ENCODE peak calls at places on chromosomes 4 and X, in nine cellular contexts. D, P, W, M, N, Y, L, G and T are unnamed samples.

GRCh38 chrX:19886375-19886774 is 1.0 kb downstream of the SH3KBP1 start:
- DNase-seq in D (no peak), P (no peak), W (no peak), M (no peak), N (peak), Y (no peak), L (no peak), G (peak), T (no peak)

GRCh38 chr4:149371021-149371420 is 444.6 kb downstream of the IQCM start:
- DNase-seq in D (peak), P (no peak), W (no peak), M (no peak), N (peak), Y (peak), L (peak), G (no peak), T (no peak)

GRCh38 chr4:86894465-86894864 is 2.2 kb upstream of the C4orf36 start:
- DNase-seq in D (peak), P (no peak), W (no peak), M (no peak), N (peak), Y (peak), L (no peak), G (no peak), T (no peak)

GRCh38 chr4:145920205-145920604 is 18.4 kb downstream of the ZNF827 start:
- DNase-seq in D (peak), P (no peak), W (no peak), M (no peak), N (no peak), Y (peak), L (no peak), G (no peak), T (no peak)

GRCh38 chr4:124641715-124642380 is 70.7 kb downstream of the ANKRD50 start:
- DNase-seq in D (peak), P (no peak), W (no peak), M (no peak), N (peak), Y (peak), L (peak), G (no peak), T (no peak)

GRCh38 chr4:152780267-152780811 is 585 bp downstream of the ARFIP1 start:
- DNase-seq in D (peak), P (no peak), W (no peak), M (no peak), N (peak), Y (peak), L (no peak), G (peak), T (no peak)

GRCh38 chr4:15339732-15340131 is 88.1 kb upstream of the C1QTNF7 start:
- DNase-seq in D (no peak), P (no peak), W (no peak), M (no peak), N (no peak), Y (no peak), L (no peak), G (no peak), T (no peak)

GRCh38 chr4:16264798-16265197 is 38.5 kb upstream of the TAPT1 start:
- DNase-seq in D (peak), P (peak), W (no peak), M (no peak), N (peak), Y (peak), L (no peak), G (no peak), T (no peak)

GRCh38 chr4:7854697-7855370 is 84.8 kb downstream of the AFAP1 start:
- DNase-seq in D (no peak), P (peak), W (no peak), M (no peak), N (no peak), Y (no peak), L (no peak), G (no peak), T (no peak)

GRCh38 chr4:40152642-40153041 is 44.2 kb upstream of the RHOH start:
- DNase-seq in D (no peak), P (no peak), W (no peak), M (no peak), N (no peak), Y (no peak), L (no peak), G (no peak), T (no peak)

GRCh38 chrX:15319075-15319474 is 3.6 kb upstream of the ASB11 start:
- DNase-seq in D (no peak), P (no peak), W (no peak), M (no peak), N (no peak), Y (no peak), L (no peak), G (no peak), T (no peak)

GRCh38 chrX:102808336-102808735 is 87.8 kb downstream of the GPRASP3 start:
- DNase-seq in D (no peak), P (no peak), W (no peak), M (no peak), N (peak), Y (no peak), L (no peak), G (no peak), T (no peak)

GRCh38 chr4:169611157-169611556 is 1.2 kb downstream of the NEK1 start:
- DNase-seq in D (no peak), P (no peak), W (no peak), M (no peak), N (no peak), Y (no peak), L (no peak), G (no peak), T (no peak)

GRCh38 chr4:169612869-169613859 is 781 bp upstream of the NEK1 start:
- DNase-seq in D (peak), P (no peak), W (peak), M (peak), N (peak), Y (peak), L (peak), G (peak), T (peak)

GRCh38 chr4:169617306-169617705 is 3.1 kb upstream of the CLCN3 start:
- DNase-seq in D (no peak), P (no peak), W (no peak), M (no peak), N (no peak), Y (no peak), L (no peak), G (no peak), T (no peak)

GRCh38 chr4:169615467-169616106 is 3.2 kb upstream of the NEK1 start:
- DNase-seq in D (peak), P (no peak), W (no peak), M (no peak), N (peak), Y (no peak), L (no peak), G (no peak), T (no peak)

DNA sequence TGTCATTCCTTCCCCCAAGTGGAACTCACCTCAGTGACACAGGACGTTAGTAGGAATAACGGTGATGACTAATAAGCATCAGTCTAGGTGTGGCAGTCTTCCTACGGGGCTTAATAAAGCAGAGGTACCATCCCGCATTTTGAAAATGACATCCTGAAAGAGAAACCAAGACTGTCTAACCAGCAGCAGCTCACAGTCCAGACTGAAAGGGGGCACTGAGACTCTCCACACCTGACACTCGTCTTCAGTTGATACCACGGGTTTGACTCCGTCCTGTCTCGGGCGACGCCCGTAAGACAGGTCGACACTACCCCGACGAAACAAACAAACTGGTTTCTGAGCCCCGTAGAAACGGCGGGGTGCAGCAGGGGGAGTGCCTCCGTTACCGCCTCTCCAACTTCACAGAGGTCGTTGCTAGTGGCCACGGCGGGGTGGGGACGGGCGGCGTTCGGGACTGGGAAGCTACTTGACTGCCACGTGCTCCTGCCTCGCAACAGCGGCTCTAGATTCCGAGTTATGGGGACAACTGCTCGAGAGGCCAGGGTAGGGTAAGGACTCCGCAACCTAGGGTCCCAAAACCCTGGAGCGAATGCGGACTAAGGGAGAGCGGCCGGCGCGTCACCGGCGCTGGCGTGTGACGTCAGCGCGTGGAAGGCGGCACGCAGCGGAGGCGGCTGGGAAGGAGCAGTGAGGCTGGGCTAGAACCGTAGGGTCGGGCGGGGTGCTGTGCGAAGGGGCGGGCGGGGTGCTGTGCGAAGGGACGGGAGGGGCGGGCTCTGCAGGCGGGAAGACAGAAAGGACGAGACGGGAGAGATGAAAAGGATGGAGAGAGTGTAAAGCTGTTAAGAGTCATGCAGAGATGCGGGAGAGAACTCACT is at the start of gene NEK1:
- DNase-seq in D (peak), P (peak), W (peak), M (peak), N (peak), Y (peak), L (peak), G (peak), T (peak)
- TF ChIP-seq CTCF in D (no peak), P (no peak), W (no peak), M (no peak), N (no peak), Y (no peak), L (no peak), G (no peak), T (no peak)

GRCh38 chrX:135015526-135016245 is 6.7 kb downstream of the RTL8B start:
- DNase-seq in D (no peak), P (no peak), W (no peak), M (no peak), N (no peak), Y (no peak), L (no peak), G (no peak), T (no peak)

GRCh38 chrX:135010921-135011320 is 11.4 kb downstream of the RTL8B start:
- DNase-seq in D (no peak), P (no peak), W (no peak), M (no peak), N (no peak), Y (no peak), L (no peak), G (no peak), T (no peak)

GRCh38 chrX:135003876-135004623 is 13.3 kb downstream of the SMIM10 start:
- DNase-seq in D (peak), P (peak), W (peak), M (peak), N (peak), Y (peak), L (peak), G (peak), T (peak)

GRCh38 chrX:135009057-135009605 is 13.2 kb downstream of the RTL8B start:
- DNase-seq in D (no peak), P (no peak), W (no peak), M (no peak), N (no peak), Y (no peak), L (no peak), G (no peak), T (no peak)

DNA sequence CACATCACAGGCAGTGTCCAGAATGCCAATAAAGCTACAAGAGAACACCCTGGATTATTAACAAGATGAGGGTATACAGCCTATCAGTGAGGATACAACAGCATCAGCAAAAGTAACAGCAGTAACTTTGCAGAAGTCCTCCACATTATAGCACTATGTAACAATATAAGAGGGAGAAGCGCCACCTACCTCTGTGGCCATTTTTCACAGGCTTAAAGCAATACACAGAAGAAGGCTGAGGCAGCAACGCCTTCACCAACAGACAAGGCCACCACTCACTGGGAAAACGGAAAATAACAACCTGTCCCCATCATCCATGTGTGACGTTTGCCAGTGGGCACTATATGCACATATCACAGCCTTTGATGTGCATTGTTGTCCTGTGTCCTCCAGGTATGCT is 12.5 kb downstream of the RTL8B start:
- DNase-seq in D (no peak), P (no peak), W (no peak), M (no peak), N (no peak), Y (no peak), L (no peak), G (no peak), T (no peak)
- TF ChIP-seq CTCF in D (no peak), P (no peak), W (no peak), M (no peak), N (no peak), Y (no peak), L (no peak), G (no peak), T (no peak)

GRCh38 chrX:56564921-56565861 is 1.8 kb downstream of the UBQLN2 start:
- DNase-seq in D (no peak), P (no peak), W (peak), M (no peak), N (no peak), Y (no peak), L (no peak), G (no peak), T (no peak)

GRCh38 chrX:56564182-56564885 is 907 bp downstream of the UBQLN2 start:
- DNase-seq in D (peak), P (no peak), W (peak), M (no peak), N (peak), Y (peak), L (peak), G (no peak), T (peak)

GRCh38 chrX:56563231-56564116 is at the start of gene UBQLN2:
- DNase-seq in D (peak), P (no peak), W (peak), M (peak), N (peak), Y (peak), L (peak), G (peak), T (peak)
- TF ChIP-seq CTCF in D (peak), P (no peak), W (peak), M (peak), N (peak), Y (no peak), L (no peak), G (no peak), T (peak)

GRCh38 chrX:141468940-141469339 is 115.6 kb downstream of the SPANXA1 start:
- DNase-seq in D (no peak), P (no peak), W (no peak), M (no peak), N (peak), Y (peak), L (no peak), G (no peak), T (no peak)

GRCh38 chrX:141469469-141469868 is 115.1 kb downstream of the SPANXA1 start:
- DNase-seq in D (no peak), P (no peak), W (no peak), M (no peak), N (peak), Y (no peak), L (no peak), G (no peak), T (no peak)

DNA sequence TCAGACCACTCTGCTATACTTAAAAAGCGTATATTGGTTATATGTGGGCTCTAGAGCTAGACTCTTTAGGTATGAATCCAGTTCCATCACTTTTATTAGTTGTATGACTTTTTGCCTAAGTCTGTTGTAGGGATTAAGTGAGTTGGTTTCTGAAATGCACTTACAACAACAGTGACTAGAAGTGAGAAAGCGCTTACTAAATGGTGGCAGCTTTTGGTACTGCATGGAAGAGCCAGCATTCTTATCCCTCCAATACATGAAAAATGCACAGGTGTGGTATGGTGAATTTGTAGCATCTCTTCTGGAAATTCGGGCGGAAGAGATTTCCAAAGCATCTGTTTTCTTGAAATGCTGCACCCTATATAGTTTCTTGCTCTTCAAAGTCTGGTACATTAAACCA is 117.1 kb downstream of the SPANXA1 start:
- DNase-seq in D (no peak), P (no peak), W (no peak), M (no peak), N (peak), Y (peak), L (no peak), G (no peak), T (no peak)
- TF ChIP-seq CTCF in D (peak), P (peak), W (no peak), M (peak), N (peak), Y (no peak), L (no peak), G (peak), T (no peak)

DNA sequence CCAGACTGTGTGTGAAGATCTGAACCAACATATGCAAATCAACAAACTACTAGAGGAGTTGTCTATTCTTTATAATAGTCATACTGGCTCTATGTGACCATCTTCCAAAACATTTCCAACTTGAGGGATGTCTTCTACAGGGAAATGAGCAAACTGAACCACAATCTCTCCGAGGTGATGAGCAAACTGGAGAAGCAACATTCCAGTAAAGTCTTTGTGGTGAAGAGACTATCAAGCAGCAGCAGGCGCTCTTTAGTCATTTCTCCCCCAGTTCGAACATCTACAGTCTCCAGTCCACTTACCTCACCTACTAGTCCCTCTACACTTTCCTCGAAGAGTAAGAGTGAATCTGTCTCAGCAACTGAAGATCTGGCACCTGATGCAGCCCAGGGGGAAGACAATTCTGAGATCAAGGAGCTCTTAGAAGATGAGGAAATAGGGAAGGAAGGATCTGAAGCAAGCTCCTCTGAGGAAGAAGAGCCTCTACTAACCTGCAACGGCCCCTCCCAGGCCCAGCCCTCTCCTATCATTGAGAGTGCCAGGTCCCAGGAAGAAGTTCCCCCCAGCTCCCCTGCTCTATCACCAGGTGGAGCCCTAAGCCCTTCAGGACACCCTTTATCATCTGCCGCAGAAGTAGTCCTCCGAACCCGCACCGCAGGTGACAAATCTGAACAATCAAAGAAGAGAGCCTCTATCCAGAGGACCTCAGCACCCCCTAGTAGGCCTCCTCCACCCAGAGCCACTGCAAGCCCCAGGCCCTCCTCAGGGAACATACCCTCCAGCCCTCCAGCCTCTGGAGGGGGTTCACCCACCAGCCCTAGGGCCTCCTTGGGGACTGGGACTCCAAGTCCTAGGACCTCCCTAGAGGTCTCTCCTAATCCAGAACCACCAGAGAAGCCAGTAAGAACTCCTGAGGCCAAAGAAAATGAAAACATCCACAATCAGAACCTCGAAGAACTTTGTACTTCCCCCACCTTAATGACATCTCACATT is 98.1 kb downstream of the HNRNPD start:
- DNase-seq in D (no peak), P (no peak), W (no peak), M (no peak), N (no peak), Y (no peak), L (no peak), G (no peak), T (no peak)
- TF ChIP-seq CTCF in D (no peak), P (peak), W (no peak), M (no peak), N (no peak), Y (no peak), L (no peak), G (no peak), T (no peak)

GRCh38 chr4:84710520-84710919 is 127.6 kb downstream of the CDS1 start:
- DNase-seq in D (no peak), P (no peak), W (no peak), M (no peak), N (no peak), Y (no peak), L (no peak), G (no peak), T (no peak)

GRCh38 chr4:84708406-84709135 is 125.6 kb downstream of the CDS1 start:
- DNase-seq in D (no peak), P (no peak), W (no peak), M (no peak), N (no peak), Y (no peak), L (no peak), G (no peak), T (no peak)

DNA sequence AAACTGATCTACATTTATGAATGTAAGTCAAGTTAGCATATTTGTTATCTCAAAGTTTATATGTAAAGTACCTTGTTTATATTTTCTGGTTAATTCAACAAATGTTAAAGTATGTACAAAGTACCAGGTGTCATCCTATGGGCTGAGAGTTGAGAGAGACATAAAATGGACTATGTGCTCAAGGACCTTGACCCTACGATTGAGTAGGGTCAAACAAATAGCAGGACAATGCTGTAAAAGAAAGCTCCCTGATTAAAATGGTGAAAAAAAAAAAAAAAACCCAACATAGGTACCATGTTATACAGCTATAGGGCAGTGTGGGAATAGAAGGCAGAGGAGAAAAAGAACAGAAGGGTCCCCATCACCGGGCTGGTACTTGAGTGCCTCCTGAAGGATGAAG is 123.4 kb downstream of the CDS1 start:
- DNase-seq in D (no peak), P (no peak), W (no peak), M (no peak), N (no peak), Y (no peak), L (no peak), G (no peak), T (no peak)
- TF ChIP-seq CTCF in D (no peak), P (no peak), W (no peak), M (no peak), N (no peak), Y (no peak), L (no peak), G (no peak), T (no peak)

GRCh38 chr4:89438102-89438831 is 130.7 kb upstream of the GPRIN3 start:
- DNase-seq in D (peak), P (peak), W (no peak), M (peak), N (peak), Y (peak), L (peak), G (no peak), T (no peak)
- TF ChIP-seq CTCF in D (peak), P (peak), W (no peak), M (peak), N (peak), Y (peak), L (no peak), G (peak), T (no peak)

GRCh38 chrX:135923353-135923752 is 29.8 kb downstream of the SAGE1 start:
- DNase-seq in D (no peak), P (no peak), W (no peak), M (no peak), N (peak), Y (peak), L (peak), G (no peak), T (no peak)
- TF ChIP-seq CTCF in D (peak), P (no peak), W (no peak), M (no peak), N (peak), Y (peak), L (no peak), G (no peak), T (no peak)